ENCODE peak calls at places on chromosomes 2 and 18, in four cellular contexts. X, T, A and Y are unnamed samples.

GRCh38 chr18:1846640-1847039 is 724.7 kb downstream of the METTL4 start:
- DNase-seq in X (no peak), T (no peak), A (no peak), Y (no peak)

GRCh38 chr18:36176739-36177138 is 10.6 kb upstream of the MOCOS start:
- DNase-seq in X (no peak), A (no peak), T (no peak), Y (no peak)

GRCh38 chr2:101442042-101442666 is 32.8 kb downstream of the RFX8 start:
- DNase-seq in T (no peak), A (no peak), X (no peak), Y (no peak)

GRCh38 chr2:505931-506330 is 171.3 kb downstream of the TMEM18 start:
- DNase-seq in T (no peak), A (no peak), X (no peak), Y (no peak)

GRCh38 chr2:7020468-7020867 is 103.3 kb downstream of the RNF144A start:
- DNase-seq in X (peak; percentile 82), T (no peak), A (no peak), Y (no peak)

GRCh38 chr2:215140166-215140707 is 1.8 kb upstream of the ABCA12 start:
- DNase-seq in A (no peak), T (no peak), X (no peak), Y (no peak)

GRCh38 chr2:204353823-204354222 is 191.5 kb upstream of the PARD3B start:
- DNase-seq in X (no peak), T (no peak), A (no peak), Y (peak; percentile 45)

GRCh38 chr2:113842919-113843736 is 46.8 kb upstream of the ACTR3 start:
- DNase-seq in T (no peak), X (no peak), A (peak; percentile 21), Y (no peak)

GRCh38 chr2:112465373-112465772 is 16.6 kb upstream of the TTL start:
- DNase-seq in A (peak; percentile 35), T (no peak), X (no peak), Y (no peak)

GRCh38 chr2:191247381-191248057 is 2.3 kb downstream of the MYO1B start:
- DNase-seq in T (no peak), X (no peak), A (no peak), Y (no peak)

GRCh38 chr18:31499157-31499524 is 1.2 kb downstream of the DSG2 start:
- DNase-seq in A (no peak), T (no peak), X (no peak), Y (no peak)

GRCh38 chr2:134717706-134718094 is 1.1 kb downstream of the TMEM163 start:
- DNase-seq in A (no peak), X (no peak), T (no peak), Y (no peak)

GRCh38 chr18:23245461-23245860 is 110.2 kb downstream of the CABLES1 start:
- DNase-seq in X (no peak), T (no peak), A (no peak), Y (no peak)

GRCh38 chr2:69641887-69642708 is 1.4 kb downstream of the AAK1 start:
- DNase-seq in T (no peak), A (no peak), X (no peak), Y (no peak)

GRCh38 chr2:191789791-191790190 is 57.1 kb downstream of the CAVIN2 start:
- DNase-seq in A (no peak), X (no peak), T (no peak), Y (no peak)

DNA sequence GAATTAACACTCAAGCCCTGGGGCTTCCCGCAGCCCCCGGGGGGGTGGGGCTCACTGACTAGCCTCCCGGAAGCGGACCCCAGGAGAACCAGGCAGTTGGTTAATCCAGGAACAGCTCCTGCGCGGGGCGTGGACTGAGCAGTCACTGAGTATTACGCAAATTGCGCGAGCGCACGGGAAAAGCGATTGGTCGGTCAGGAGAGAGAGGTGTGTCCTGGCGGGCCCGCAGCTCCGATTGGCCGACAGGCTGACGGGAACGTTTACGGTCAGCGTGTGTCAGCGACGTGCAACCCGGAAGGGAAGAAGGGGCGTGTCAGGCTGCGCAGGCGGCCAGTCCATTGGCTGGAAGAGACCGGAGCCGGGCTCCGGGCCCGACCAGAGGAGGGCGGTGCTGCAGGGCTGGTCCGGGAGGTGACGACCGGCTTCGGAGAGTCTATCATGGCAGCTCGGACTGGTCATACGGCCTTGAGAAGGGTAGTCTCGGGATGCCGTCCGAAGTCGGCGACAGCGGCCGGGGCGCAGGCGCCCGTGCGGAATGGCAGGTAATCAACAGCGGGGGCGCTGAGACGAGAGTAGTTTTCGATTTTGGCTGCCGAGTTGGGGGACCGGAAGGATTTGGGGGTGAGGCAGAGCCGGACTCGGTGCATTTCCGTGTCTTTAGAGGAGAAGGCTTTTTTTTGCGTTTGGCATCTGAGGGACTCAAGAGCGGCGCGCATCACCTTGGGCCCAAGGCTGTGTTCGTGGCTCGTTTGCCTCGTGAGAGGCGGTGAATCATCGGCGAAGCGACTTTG is at the start of gene COQ10B:
- DNase-seq in T (peak; percentile 97), X (peak; percentile 99), A (peak; percentile 95), Y (peak; percentile 100)
- TF ChIP-seq CTCF in T (no peak), X (no peak), A (peak; percentile 46), Y (no peak)

GRCh38 chr2:196160101-196160500 is 11.3 kb downstream of the STK17B start:
- DNase-seq in X (no peak), A (peak; percentile 47), T (no peak), Y (no peak)
- H3K4me3 ChIP-seq in X (no peak overlapping the region), A (no peak overlapping the region), T (no peak overlapping the region), Y (no peak overlapping the region)

GRCh38 chr2:143150287-143150686 is 21.1 kb downstream of the ARHGAP15 start:
- DNase-seq in X (no peak), A (no peak), T (no peak), Y (no peak)
- H3K4me1 ChIP-seq in X (no peaks in the 10 kb centered on the region), A (no peaks in the 10 kb centered on the region), T (no peaks in the 10 kb centered on the region), Y (no peaks in the 10 kb centered on the region)

DNA sequence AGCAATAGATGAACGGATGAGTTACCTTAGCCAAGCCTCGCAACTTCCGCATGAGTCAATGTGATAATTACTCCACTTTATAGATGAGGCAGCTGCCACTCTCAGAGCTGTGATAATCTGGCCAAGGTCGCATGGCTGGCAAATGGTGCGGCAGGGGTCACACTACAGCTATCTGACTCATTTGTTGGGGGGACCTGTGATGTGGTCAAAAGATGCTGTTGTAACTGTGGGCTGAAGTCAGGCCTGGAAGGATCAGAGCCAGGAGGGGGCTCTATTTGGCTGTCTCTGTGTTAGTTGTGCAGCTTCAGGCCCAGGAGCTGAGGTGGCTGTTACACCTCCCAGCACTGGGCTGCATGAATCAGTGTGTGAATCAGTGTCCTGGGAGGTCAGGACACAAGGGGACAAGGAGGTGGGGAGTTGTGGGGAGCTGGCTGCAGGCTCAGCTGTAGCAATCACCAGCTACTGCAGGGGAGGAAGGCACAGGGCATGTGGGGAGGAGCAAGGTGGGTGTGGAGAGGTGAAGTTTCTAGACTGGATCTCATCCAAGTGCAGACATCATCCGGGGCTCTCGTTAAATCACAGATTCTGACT is 33.1 kb downstream of the NGEF start:
- DNase-seq in T (no peak), A (no peak), X (no peak), Y (peak; percentile 46)
- TF ChIP-seq CTCF in T (no peak), A (peak; percentile 16), X (no peak), Y (no peak)

DNA sequence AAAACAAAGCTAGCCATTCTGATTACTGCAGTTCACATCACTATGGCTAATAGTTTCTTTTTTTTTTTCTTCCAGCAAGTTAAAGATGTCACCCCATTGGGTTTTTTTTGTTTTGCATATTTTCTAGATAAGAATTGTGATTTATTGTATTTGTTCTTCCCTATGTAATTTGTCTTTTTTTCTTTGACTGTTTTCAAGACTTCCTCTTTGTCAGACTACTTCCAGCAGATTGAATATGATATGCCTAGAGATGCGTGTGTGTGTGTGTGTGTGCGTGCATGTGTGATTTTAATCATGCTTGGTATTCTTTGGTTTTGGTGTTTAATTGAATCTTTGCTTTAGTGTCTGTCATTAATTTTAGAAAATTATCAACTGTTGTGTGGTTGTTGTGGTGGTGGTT is 166.7 kb upstream of the SLC39A10 start:
- DNase-seq in T (no peak), X (no peak), A (no peak), Y (no peak)
- H3K4me3 ChIP-seq in T (no peak overlapping the region), X (no peak overlapping the region), A (no peak overlapping the region), Y (no peak overlapping the region)

GRCh38 chr18:62723666-62724281 is 8.4 kb downstream of the PHLPP1 start:
- DNase-seq in T (no peak), X (no peak), A (no peak), Y (no peak)
- H3K4me1 ChIP-seq in T (peaks cover 56% of the 10 kb centered on the region), X (peaks cover 37% of the 10 kb centered on the region), A (peaks cover 8% of the 10 kb centered on the region), Y (peaks cover 12% of the 10 kb centered on the region)